ENCODE peak calls at places on chromosomes 5 and 9, in six cellular contexts. One of them, this sample, is unnamed.

GRCh38 chr5:1423901-1424603 is 21.2 kb downstream of the SLC6A3 start:
- DNase-seq in iPS DF 6.9: no peak
- DNase-seq in A549: no peak
- DNase-seq in aorta: peak
- DNase-seq in body of pancreas: no peak
- DNase-seq in lower lobe of right lung: peak
- DNase-seq in this sample: no peak

GRCh38 chr5:139930406-139930805 is 112.7 kb downstream of the NRG2 start:
- DNase-seq in iPS DF 6.9: no peak
- DNase-seq in A549: no peak
- DNase-seq in aorta: no peak
- DNase-seq in body of pancreas: no peak
- DNase-seq in lower lobe of right lung: no peak
- DNase-seq in this sample: no peak

GRCh38 chr5:67093259-67093658 is 103.3 kb downstream of the CD180 start:
- DNase-seq in iPS DF 6.9: no peak
- DNase-seq in A549: no peak
- DNase-seq in aorta: no peak
- DNase-seq in body of pancreas: no peak
- DNase-seq in lower lobe of right lung: no peak
- DNase-seq in this sample: no peak

GRCh38 chr5:65874241-65874640 is 52.1 kb upstream of the ERBIN start:
- DNase-seq in iPS DF 6.9: no peak
- DNase-seq in A549: no peak
- DNase-seq in aorta: no peak
- DNase-seq in body of pancreas: no peak
- DNase-seq in lower lobe of right lung: no peak
- DNase-seq in this sample: no peak

GRCh38 chr5:32559411-32559810 is 25.9 kb upstream of the SUB1 start:
- DNase-seq in iPS DF 6.9: no peak
- DNase-seq in A549: no peak
- DNase-seq in aorta: no peak
- DNase-seq in body of pancreas: no peak
- DNase-seq in lower lobe of right lung: no peak
- DNase-seq in this sample: no peak

GRCh38 chr5:130985776-130986175 is 179.3 kb downstream of the HINT1 start:
- DNase-seq in iPS DF 6.9: no peak
- DNase-seq in A549: no peak
- DNase-seq in aorta: no peak
- DNase-seq in body of pancreas: no peak
- DNase-seq in lower lobe of right lung: no peak
- DNase-seq in this sample: no peak

GRCh38 chr9:133667759-133668450 is 31.7 kb downstream of the DBH start:
- DNase-seq in iPS DF 6.9: no peak
- DNase-seq in A549: no peak
- DNase-seq in aorta: no peak
- DNase-seq in body of pancreas: no peak
- DNase-seq in lower lobe of right lung: no peak
- DNase-seq in this sample: no peak

GRCh38 chr9:17962747-17963146 is 383.9 kb downstream of the SH3GL2 start:
- DNase-seq in iPS DF 6.9: no peak
- DNase-seq in A549: no peak
- DNase-seq in aorta: peak
- DNase-seq in body of pancreas: peak
- DNase-seq in lower lobe of right lung: no peak
- DNase-seq in this sample: peak

GRCh38 chr9:134545213-134546211 is 96.1 kb upstream of the COL5A1 start:
- DNase-seq in iPS DF 6.9: no peak
- DNase-seq in A549: no peak
- DNase-seq in aorta: peak
- DNase-seq in body of pancreas: no peak
- DNase-seq in lower lobe of right lung: no peak
- DNase-seq in this sample: no peak

GRCh38 chr9:121122450-121123032 is 47.8 kb downstream of the CNTRL start:
- DNase-seq in iPS DF 6.9: no peak
- DNase-seq in A549: no peak
- DNase-seq in aorta: no peak
- DNase-seq in body of pancreas: no peak
- DNase-seq in lower lobe of right lung: no peak
- DNase-seq in this sample: no peak

GRCh38 chr5:11197726-11198125 is 436.7 kb upstream of the DAP start:
- DNase-seq in iPS DF 6.9: no peak
- DNase-seq in A549: no peak
- DNase-seq in aorta: no peak
- DNase-seq in body of pancreas: no peak
- DNase-seq in lower lobe of right lung: no peak
- DNase-seq in this sample: no peak

GRCh38 chr9:2291980-2292704 is 277.0 kb downstream of the SMARCA2 start:
- DNase-seq in iPS DF 6.9: no peak
- DNase-seq in A549: no peak
- DNase-seq in aorta: no peak
- DNase-seq in body of pancreas: peak
- DNase-seq in lower lobe of right lung: no peak
- DNase-seq in this sample: peak

GRCh38 chr9:10479172-10479571 is 133.6 kb downstream of the PTPRD start:
- DNase-seq in iPS DF 6.9: no peak
- DNase-seq in A549: no peak
- DNase-seq in aorta: no peak
- DNase-seq in body of pancreas: no peak
- DNase-seq in lower lobe of right lung: no peak
- DNase-seq in this sample: no peak

GRCh38 chr9:37839491-37840461 is 39.2 kb downstream of the DCAF10 start:
- DNase-seq in iPS DF 6.9: no peak
- DNase-seq in A549: no peak
- DNase-seq in aorta: no peak
- DNase-seq in body of pancreas: no peak
- DNase-seq in lower lobe of right lung: no peak
- DNase-seq in this sample: no peak

GRCh38 chr5:36908544-36909260 is 32.1 kb downstream of the NIPBL start:
- DNase-seq in iPS DF 6.9: no peak
- DNase-seq in A549: no peak
- DNase-seq in aorta: no peak
- DNase-seq in body of pancreas: no peak
- DNase-seq in lower lobe of right lung: no peak
- DNase-seq in this sample: no peak

GRCh38 chr9:18490591-18491370 is 16.8 kb downstream of the ADAMTSL1 start:
- DNase-seq in iPS DF 6.9: no peak
- DNase-seq in A549: no peak
- DNase-seq in aorta: peak
- DNase-seq in body of pancreas: no peak
- DNase-seq in lower lobe of right lung: no peak
- DNase-seq in this sample: no peak

GRCh38 chr5:77937015-77937908 is 161.1 kb upstream of the TBCA start:
- DNase-seq in iPS DF 6.9: no peak
- DNase-seq in A549: no peak
- DNase-seq in aorta: no peak
- DNase-seq in body of pancreas: no peak
- DNase-seq in lower lobe of right lung: no peak
- DNase-seq in this sample: no peak

GRCh38 chr5:132802044-132802684 is 10.9 kb upstream of the SOWAHA start:
- DNase-seq in iPS DF 6.9: no peak
- DNase-seq in A549: no peak
- DNase-seq in aorta: no peak
- DNase-seq in body of pancreas: no peak
- DNase-seq in lower lobe of right lung: no peak
- DNase-seq in this sample: no peak

GRCh38 chr5:141322261-141322660 is 1.7 kb upstream of the TAF7 start:
- DNase-seq in iPS DF 6.9: no peak
- DNase-seq in A549: no peak
- DNase-seq in aorta: no peak
- DNase-seq in body of pancreas: no peak
- DNase-seq in lower lobe of right lung: no peak
- DNase-seq in this sample: no peak

GRCh38 chr5:141319699-141320098 is 885 bp downstream of the TAF7 start:
- DNase-seq in iPS DF 6.9: no peak
- DNase-seq in A549: no peak
- DNase-seq in aorta: no peak
- DNase-seq in body of pancreas: no peak
- DNase-seq in lower lobe of right lung: no peak
- DNase-seq in this sample: no peak

GRCh38 chr5:141320225-141321169 is at the start of gene TAF7:
- DNase-seq in iPS DF 6.9: peak
- DNase-seq in A549: peak
- DNase-seq in aorta: peak
- DNase-seq in body of pancreas: peak
- DNase-seq in lower lobe of right lung: peak
- DNase-seq in this sample: peak

GRCh38 chr5:141313711-141314110 is 6.9 kb downstream of the TAF7 start:
- DNase-seq in iPS DF 6.9: no peak
- DNase-seq in A549: no peak
- DNase-seq in aorta: no peak
- DNase-seq in body of pancreas: no peak
- DNase-seq in lower lobe of right lung: no peak
- DNase-seq in this sample: no peak

DNA sequence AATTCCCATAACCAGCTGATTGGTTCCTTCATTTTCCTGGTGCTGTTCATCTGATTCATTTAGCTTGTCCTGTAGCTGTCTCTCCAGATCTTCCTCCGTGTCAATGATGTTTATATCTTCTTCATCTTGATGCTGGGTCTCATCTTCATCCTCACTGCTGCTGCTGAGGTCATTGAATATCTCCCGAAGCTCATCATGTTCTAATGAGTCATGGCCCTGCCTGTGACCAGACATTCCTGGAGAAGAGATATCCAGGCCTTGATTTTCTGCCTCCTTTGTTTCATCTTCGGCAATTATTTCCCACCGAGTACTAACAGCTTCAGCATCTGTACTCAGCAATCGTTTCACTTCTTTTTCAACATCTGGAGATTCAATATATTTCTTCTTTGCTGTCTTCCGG is 1.4 kb downstream of the TAF7 start:
- DNase-seq in iPS DF 6.9: no peak
- DNase-seq in A549: no peak
- DNase-seq in aorta: no peak
- DNase-seq in body of pancreas: no peak
- DNase-seq in lower lobe of right lung: no peak
- DNase-seq in this sample: no peak
- H3K4me3 ChIP-seq in iPS DF 6.9: no peak
- H3K4me3 ChIP-seq in A549: peak
- H3K4me3 ChIP-seq in aorta: no peak
- H3K4me3 ChIP-seq in body of pancreas: no peak
- H3K4me3 ChIP-seq in lower lobe of right lung: peak
- H3K4me3 ChIP-seq in this sample: no peak

GRCh38 chr9:119839888-119840287 is 470.7 kb upstream of the BRINP1 start:
- DNase-seq in iPS DF 6.9: no peak
- DNase-seq in A549: no peak
- DNase-seq in aorta: no peak
- DNase-seq in body of pancreas: no peak
- DNase-seq in lower lobe of right lung: no peak
- DNase-seq in this sample: no peak
- H3K4me3 ChIP-seq in iPS DF 6.9: no peak
- H3K4me3 ChIP-seq in A549: no peak
- H3K4me3 ChIP-seq in aorta: no peak
- H3K4me3 ChIP-seq in body of pancreas: no peak
- H3K4me3 ChIP-seq in lower lobe of right lung: no peak
- H3K4me3 ChIP-seq in this sample: no peak

GRCh38 chr9:137046094-137046787 is at the start of gene NPDC1:
- DNase-seq in iPS DF 6.9: peak
- DNase-seq in A549: peak
- DNase-seq in aorta: peak
- DNase-seq in body of pancreas: peak
- DNase-seq in lower lobe of right lung: peak
- DNase-seq in this sample: peak

GRCh38 chr9:137045294-137046093 is 483 bp downstream of the NPDC1 start:
- DNase-seq in iPS DF 6.9: no peak
- DNase-seq in A549: no peak
- DNase-seq in aorta: peak
- DNase-seq in body of pancreas: no peak
- DNase-seq in lower lobe of right lung: no peak
- DNase-seq in this sample: peak

GRCh38 chr9:137042751-137043727 is 2.9 kb downstream of the NPDC1 start:
- DNase-seq in iPS DF 6.9: no peak
- DNase-seq in A549: no peak
- DNase-seq in aorta: no peak
- DNase-seq in body of pancreas: no peak
- DNase-seq in lower lobe of right lung: no peak
- DNase-seq in this sample: no peak

GRCh38 chr9:137044042-137044441 is 1.9 kb downstream of the NPDC1 start:
- DNase-seq in iPS DF 6.9: no peak
- DNase-seq in A549: no peak
- DNase-seq in aorta: no peak
- DNase-seq in body of pancreas: no peak
- DNase-seq in lower lobe of right lung: no peak
- DNase-seq in this sample: no peak

DNA sequence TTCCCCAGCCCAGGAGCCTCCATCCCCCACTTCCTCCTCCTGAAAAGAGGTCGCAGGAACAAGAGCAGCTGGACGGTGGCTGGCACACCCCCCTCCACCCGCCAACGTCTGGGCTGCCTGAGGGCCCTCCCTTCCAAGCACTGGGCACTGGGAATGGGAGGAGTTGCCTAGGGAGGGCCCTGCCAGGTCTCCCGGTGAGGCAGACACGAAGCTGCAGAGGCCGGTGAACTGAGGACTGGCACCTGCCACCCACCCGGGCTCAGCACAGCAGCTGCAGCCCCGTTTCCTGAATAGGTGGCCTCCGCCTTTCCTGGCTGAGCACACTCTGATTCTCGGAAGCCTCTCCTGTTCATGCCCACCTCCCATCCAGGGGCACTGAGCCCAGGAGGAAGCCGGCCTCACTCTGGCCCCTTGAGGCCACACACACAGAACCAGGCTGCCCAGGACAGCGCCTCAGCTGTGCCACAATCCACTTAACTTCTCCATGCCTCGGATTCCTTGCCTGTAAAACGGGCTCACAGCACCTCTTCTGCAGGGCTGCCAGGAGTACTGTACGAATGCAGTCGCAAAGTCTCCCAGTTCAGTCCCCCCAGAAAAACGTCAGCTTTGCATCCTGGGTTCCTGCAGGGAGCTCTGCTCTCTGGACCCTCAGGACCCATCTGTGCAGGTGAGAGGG is 1.3 kb downstream of the NPDC1 start:
- DNase-seq in iPS DF 6.9: no peak
- DNase-seq in A549: no peak
- DNase-seq in aorta: no peak
- DNase-seq in body of pancreas: peak
- DNase-seq in lower lobe of right lung: no peak
- DNase-seq in this sample: peak
- H3K4me3 ChIP-seq in iPS DF 6.9: peak
- H3K4me3 ChIP-seq in A549: peak
- H3K4me3 ChIP-seq in aorta: no peak
- H3K4me3 ChIP-seq in body of pancreas: no peak
- H3K4me3 ChIP-seq in lower lobe of right lung: peak
- H3K4me3 ChIP-seq in this sample: peak

GRCh38 chr5:154442801-154443200 is 3.0 kb upstream of the SAP30L start:
- DNase-seq in iPS DF 6.9: no peak
- DNase-seq in A549: no peak
- DNase-seq in aorta: no peak
- DNase-seq in body of pancreas: no peak
- DNase-seq in lower lobe of right lung: no peak
- DNase-seq in this sample: no peak

GRCh38 chr5:154446183-154447073 is 631 bp downstream of the SAP30L start:
- DNase-seq in iPS DF 6.9: no peak
- DNase-seq in A549: peak
- DNase-seq in aorta: peak
- DNase-seq in body of pancreas: peak
- DNase-seq in lower lobe of right lung: peak
- DNase-seq in this sample: peak

GRCh38 chr5:154447074-154447725 is 1.4 kb downstream of the SAP30L start:
- DNase-seq in iPS DF 6.9: no peak
- DNase-seq in A549: peak
- DNase-seq in aorta: no peak
- DNase-seq in body of pancreas: no peak
- DNase-seq in lower lobe of right lung: no peak
- DNase-seq in this sample: no peak

GRCh38 chr5:154444559-154445421 is 1.0 kb upstream of the SAP30L start:
- DNase-seq in iPS DF 6.9: no peak
- DNase-seq in A549: peak
- DNase-seq in aorta: peak
- DNase-seq in body of pancreas: peak
- DNase-seq in lower lobe of right lung: no peak
- DNase-seq in this sample: peak

GRCh38 chr5:154445422-154446182 is at the start of gene SAP30L:
- DNase-seq in iPS DF 6.9: peak
- DNase-seq in A549: peak
- DNase-seq in aorta: peak
- DNase-seq in body of pancreas: peak
- DNase-seq in lower lobe of right lung: peak
- DNase-seq in this sample: peak
- H3K4me3 ChIP-seq in iPS DF 6.9: peak
- H3K4me3 ChIP-seq in A549: peak
- H3K4me3 ChIP-seq in aorta: peak
- H3K4me3 ChIP-seq in body of pancreas: peak
- H3K4me3 ChIP-seq in lower lobe of right lung: peak
- H3K4me3 ChIP-seq in this sample: peak